ENCODE peak calls at places on chromosomes 7 and 10, in nine cellular contexts. A is posterior vena cava, O is iPS-NIHi11, F is EH, Z is NCI-H345, C is NCI-H69, D is HEK293T, S is cardiac fibroblast, E is hippocampal formation. U is an unnamed sample.

GRCh38 chr7:83931968-83932367 is 262.6 kb downstream of the SEMA3A start:
- DNase-seq in A (no peak), O (no peak), F (no peak), Z (no peak), C (no peak), D (no peak), S (no peak), E (no peak), U (no peak)

GRCh38 chr10:29669149-29669548 is 34.4 kb upstream of the SVIL start:
- DNase-seq in A (peak), O (no peak), F (no peak), Z (no peak), C (no peak), D (no peak), S (peak), E (no peak), U (no peak)

GRCh38 chr10:29921071-29921446 is 138.3 kb downstream of the JCAD start:
- DNase-seq in A (no peak), O (no peak), F (no peak), Z (no peak), C (no peak), D (no peak), S (no peak), E (no peak), U (no peak)

GRCh38 chr10:79981673-79982485 is 33.0 kb upstream of the SFTPD start:
- DNase-seq in A (peak), O (peak), F (peak), Z (peak), C (peak), D (no peak), S (peak), E (peak), U (peak)

GRCh38 chr10:69952801-69953200 is 99.8 kb upstream of the MACROH2A2 start:
- DNase-seq in A (no peak), O (peak), F (no peak), Z (no peak), C (no peak), D (no peak), S (no peak), E (no peak), U (no peak)

GRCh38 chr10:48789861-48790739 is 105.4 kb downstream of the WDFY4 start:
- DNase-seq in A (no peak), O (no peak), F (no peak), Z (no peak), C (no peak), D (no peak), S (no peak), E (no peak), U (no peak)

GRCh38 chr10:17989908-17990767 is 38.4 kb downstream of the SLC39A12 start:
- DNase-seq in A (no peak), O (no peak), F (peak), Z (no peak), C (no peak), D (no peak), S (peak), E (no peak), U (peak)

GRCh38 chr7:27185013-27185707 is at the start of gene HOXA11:
- DNase-seq in A (peak), O (no peak), F (peak), Z (no peak), C (peak), D (peak), S (peak), E (no peak), U (peak)

GRCh38 chr7:22157552-22157951 is 199.4 kb downstream of the RAPGEF5 start:
- DNase-seq in A (no peak), O (no peak), F (no peak), Z (no peak), C (no peak), D (no peak), S (no peak), E (no peak), U (no peak)

GRCh38 chr10:75544381-75544780 is 113.0 kb downstream of the LRMDA start:
- DNase-seq in A (no peak), O (no peak), F (no peak), Z (no peak), C (no peak), D (no peak), S (no peak), E (no peak), U (no peak)

GRCh38 chr7:14766747-14767146 is 135.8 kb downstream of the DGKB start:
- DNase-seq in A (no peak), O (no peak), F (peak), Z (no peak), C (no peak), D (no peak), S (no peak), E (no peak), U (peak)

GRCh38 chr10:29615195-29615594 is 19.6 kb downstream of the SVIL start:
- DNase-seq in A (no peak), O (no peak), F (no peak), Z (no peak), C (peak), D (no peak), S (no peak), E (no peak), U (no peak)

GRCh38 chr7:27950123-27950522 is 210.2 kb downstream of the TAX1BP1 start:
- DNase-seq in A (no peak), O (no peak), F (no peak), Z (no peak), C (no peak), D (no peak), S (no peak), E (no peak), U (no peak)

GRCh38 chr10:79381804-79382221 is 34.5 kb downstream of the PPIF start:
- DNase-seq in A (peak), O (peak), F (peak), Z (no peak), C (peak), D (peak), S (peak), E (no peak), U (peak)

U was measured in EL.